ENCODE peak calls at places on chromosomes 6 and 20, in seven cellular contexts. One of them, this sample, is unnamed.

GRCh38 chr6:129750390-129750789 is 40.4 kb upstream of the ARHGAP18 start:
- DNase-seq in NCI-H774: no peak
- DNase-seq in activated CD4-positive, alpha-beta T cell treated with anti-CD3 and anti-CD28 coated beads, Interleukin-2, amount 50 U/mL, for 24 hours: no peak
- DNase-seq in nephron progenitor cell: no peak
- DNase-seq in astrocyte of the spinal cord: no peak
- DNase-seq in AG09319: no peak
- DNase-seq in NCI-H1694: no peak
- DNase-seq in this sample: no peak

GRCh38 chr20:4108495-4109306 is 93.3 kb upstream of the RNF24 start:
- DNase-seq in astrocyte of the spinal cord: peak
- DNase-seq in NCI-H1694: peak
- DNase-seq in NCI-H774: peak
- DNase-seq in nephron progenitor cell: peak
- DNase-seq in activated CD4-positive, alpha-beta T cell treated with anti-CD3 and anti-CD28 coated beads, Interleukin-2, amount 50 U/mL, for 24 hours: peak
- DNase-seq in AG09319: peak
- DNase-seq in this sample: peak

GRCh38 chr6:112258636-112259336 is 4.4 kb upstream of the LAMA4 start:
- DNase-seq in nephron progenitor cell: no peak
- DNase-seq in activated CD4-positive, alpha-beta T cell treated with anti-CD3 and anti-CD28 coated beads, Interleukin-2, amount 50 U/mL, for 24 hours: no peak
- DNase-seq in NCI-H1694: no peak
- DNase-seq in NCI-H774: no peak
- DNase-seq in AG09319: no peak
- DNase-seq in astrocyte of the spinal cord: no peak
- DNase-seq in this sample: no peak

GRCh38 chr6:156942266-156942665 is 165.1 kb downstream of the ARID1B start:
- DNase-seq in nephron progenitor cell: no peak
- DNase-seq in NCI-H1694: no peak
- DNase-seq in activated CD4-positive, alpha-beta T cell treated with anti-CD3 and anti-CD28 coated beads, Interleukin-2, amount 50 U/mL, for 24 hours: no peak
- DNase-seq in AG09319: no peak
- DNase-seq in astrocyte of the spinal cord: no peak
- DNase-seq in NCI-H774: no peak
- DNase-seq in this sample: no peak

GRCh38 chr20:44334709-44335108 is 2.1 kb upstream of the R3HDML start:
- DNase-seq in NCI-H774: no peak
- DNase-seq in AG09319: no peak
- DNase-seq in astrocyte of the spinal cord: no peak
- DNase-seq in NCI-H1694: no peak
- DNase-seq in nephron progenitor cell: no peak
- DNase-seq in activated CD4-positive, alpha-beta T cell treated with anti-CD3 and anti-CD28 coated beads, Interleukin-2, amount 50 U/mL, for 24 hours: no peak
- DNase-seq in this sample: no peak

GRCh38 chr6:96391776-96392175 is 129.8 kb upstream of the UFL1 start:
- DNase-seq in astrocyte of the spinal cord: peak
- DNase-seq in NCI-H1694: no peak
- DNase-seq in activated CD4-positive, alpha-beta T cell treated with anti-CD3 and anti-CD28 coated beads, Interleukin-2, amount 50 U/mL, for 24 hours: no peak
- DNase-seq in NCI-H774: peak
- DNase-seq in nephron progenitor cell: peak
- DNase-seq in AG09319: no peak
- DNase-seq in this sample: no peak

GRCh38 chr20:10282930-10283556 is 64.4 kb downstream of the SNAP25 start:
- DNase-seq in astrocyte of the spinal cord: peak
- DNase-seq in AG09319: no peak
- DNase-seq in NCI-H774: no peak
- DNase-seq in nephron progenitor cell: no peak
- DNase-seq in NCI-H1694: no peak
- DNase-seq in activated CD4-positive, alpha-beta T cell treated with anti-CD3 and anti-CD28 coated beads, Interleukin-2, amount 50 U/mL, for 24 hours: no peak
- DNase-seq in this sample: no peak

GRCh38 chr6:39280247-39280731 is 33.9 kb downstream of the KCNK17 start:
- DNase-seq in activated CD4-positive, alpha-beta T cell treated with anti-CD3 and anti-CD28 coated beads, Interleukin-2, amount 50 U/mL, for 24 hours: no peak
- DNase-seq in nephron progenitor cell: no peak
- DNase-seq in NCI-H1694: no peak
- DNase-seq in NCI-H774: no peak
- DNase-seq in AG09319: no peak
- DNase-seq in astrocyte of the spinal cord: no peak
- DNase-seq in this sample: no peak

GRCh38 chr20:51310216-51310615 is 232.3 kb downstream of the NFATC2 start:
- DNase-seq in NCI-H1694: no peak
- DNase-seq in NCI-H774: no peak
- DNase-seq in astrocyte of the spinal cord: no peak
- DNase-seq in AG09319: no peak
- DNase-seq in nephron progenitor cell: no peak
- DNase-seq in activated CD4-positive, alpha-beta T cell treated with anti-CD3 and anti-CD28 coated beads, Interleukin-2, amount 50 U/mL, for 24 hours: no peak
- DNase-seq in this sample: no peak

GRCh38 chr6:45115696-45116095 is 212.4 kb upstream of the RUNX2 start:
- DNase-seq in NCI-H774: no peak
- DNase-seq in astrocyte of the spinal cord: peak
- DNase-seq in AG09319: no peak
- DNase-seq in nephron progenitor cell: no peak
- DNase-seq in activated CD4-positive, alpha-beta T cell treated with anti-CD3 and anti-CD28 coated beads, Interleukin-2, amount 50 U/mL, for 24 hours: no peak
- DNase-seq in NCI-H1694: no peak
- DNase-seq in this sample: no peak

GRCh38 chr20:25484911-25485511 is 77.5 kb downstream of the GINS1 start:
- DNase-seq in activated CD4-positive, alpha-beta T cell treated with anti-CD3 and anti-CD28 coated beads, Interleukin-2, amount 50 U/mL, for 24 hours: no peak
- DNase-seq in astrocyte of the spinal cord: no peak
- DNase-seq in nephron progenitor cell: no peak
- DNase-seq in AG09319: no peak
- DNase-seq in NCI-H774: no peak
- DNase-seq in NCI-H1694: no peak
- DNase-seq in this sample: no peak

GRCh38 chr6:28542440-28543293 is 17.0 kb downstream of the GPX5 start:
- DNase-seq in NCI-H1694: peak
- DNase-seq in AG09319: peak
- DNase-seq in activated CD4-positive, alpha-beta T cell treated with anti-CD3 and anti-CD28 coated beads, Interleukin-2, amount 50 U/mL, for 24 hours: peak
- DNase-seq in NCI-H774: peak
- DNase-seq in astrocyte of the spinal cord: peak
- DNase-seq in nephron progenitor cell: peak
- DNase-seq in this sample: peak